ENCODE peak calls at places on chromosomes 12 and 14, in seven cellular contexts. U is amniotic stem cell; X is C1 segment of cervical spinal cord; W is activated T-cell treated with anti-CD3 and anti-CD28 coated beads, Interleukin-2, amount 50 U/mL, for 48 hours; G is frontal cortex; M is cardiac fibroblast; A is stimulated activated CD4-positive, alpha-beta T cell treated with anti-CD3 and anti-CD28 coated beads, Interleukin-4, amount 100 ng/mL, for 48 hours. L is an unnamed sample.

GRCh38 chr12:96876966-96877365 is 30.1 kb upstream of the NEDD1 start:
- DNase-seq in X (no peak), G (no peak), A (no peak), M (no peak), U (no peak), W (no peak), L (no peak)

GRCh38 chr14:54148251-54148650 is 191.6 kb upstream of the BMP4 start:
- DNase-seq in A (no peak), X (no peak), G (no peak), U (no peak), W (no peak), M (no peak), L (peak)

GRCh38 chr12:107415066-107415465 is 270.5 kb upstream of the PWP1 start:
- DNase-seq in U (no peak), W (no peak), G (no peak), X (no peak), A (no peak), M (no peak), L (peak)

GRCh38 chr12:28750946-28751714 is 397.9 kb upstream of the FAR2 start:
- DNase-seq in W (no peak), U (no peak), X (no peak), G (no peak), M (no peak), A (no peak), L (no peak)

GRCh38 chr14:78519863-78520262 is 349.7 kb downstream of the NRXN3 start:
- DNase-seq in X (no peak), W (peak), A (no peak), U (no peak), M (peak), G (no peak), L (no peak)

GRCh38 chr14:69560826-69561225 is 13.8 kb downstream of the CCDC177 start:
- DNase-seq in G (no peak), U (no peak), X (no peak), W (no peak), A (no peak), M (no peak), L (no peak)

GRCh38 chr12:131912526-131913274 is 16.4 kb upstream of the PUS1 start:
- DNase-seq in A (no peak), X (no peak), G (peak), W (no peak), M (peak), U (no peak), L (peak)

GRCh38 chr12:123022846-123023245 is 42.4 kb downstream of the ARL6IP4 start:
- DNase-seq in X (no peak), U (no peak), A (no peak), G (no peak), M (no peak), W (no peak), L (no peak)

GRCh38 chr12:91309450-91309849 is 126.8 kb upstream of the DCN start:
- DNase-seq in G (no peak), X (no peak), W (no peak), A (no peak), M (no peak), U (no peak), L (no peak)

GRCh38 chr14:64060648-64061096 is 207.9 kb downstream of the SYNE2 start:
- DNase-seq in A (no peak), G (no peak), X (no peak), U (no peak), W (peak), M (peak), L (no peak)

GRCh38 chr14:57634335-57634734 is 140.7 kb upstream of the CCDC198 start:
- DNase-seq in W (no peak), G (no peak), X (no peak), A (no peak), U (no peak), M (no peak), L (no peak)

L was measured in non-pigmented ciliary epithelial cell.